ENCODE peak calls at places on chromosomes 16 and 17, in four cellular contexts. H is AG04449, W is right atrium auricular region, K is AG09319. U is an unnamed sample.

GRCh38 chr17:69588739-69589334 is 174.3 kb downstream of the MAP2K6 start:
- DNase-seq in H (no peak), K (no peak), W (no peak), U (no peak)

GRCh38 chr17:12719948-12720347 is 54.3 kb downstream of the MYOCD start:
- DNase-seq in H (no peak), W (no peak), K (no peak), U (no peak)

GRCh38 chr16:88883946-88884345 is 17.5 kb upstream of the PABPN1L start:
- DNase-seq in K (no peak), H (no peak), W (no peak), U (no peak)

GRCh38 chr16:88393034-88393433 is 10.3 kb downstream of the ZNF469 start:
- DNase-seq in H (no peak), K (no peak), W (no peak), U (no peak)

GRCh38 chr16:75392911-75393310 is 40.4 kb downstream of the CFDP1 start:
- DNase-seq in H (no peak), W (no peak), K (no peak), U (no peak)

GRCh38 chr16:26139884-26140283 is 448.1 kb downstream of the HS3ST4 start:
- DNase-seq in W (no peak), K (no peak), H (no peak), U (no peak)

GRCh38 chr17:2018716-2019490 is 6.2 kb downstream of the RTN4RL1 start:
- DNase-seq in H (no peak), K (no peak), W (no peak), U (no peak)

GRCh38 chr16:70437017-70437581 is 1.8 kb downstream of the ST3GAL2 start:
- DNase-seq in H (peak), W (no peak), K (peak), U (no peak)

GRCh38 chr17:48064638-48065037 is 16.5 kb downstream of the NFE2L1 start:
- DNase-seq in K (no peak), W (no peak), H (no peak), U (no peak)

GRCh38 chr17:11953924-11954323 is 43.4 kb downstream of the ZNF18 start:
- DNase-seq in W (no peak), K (no peak), H (no peak), U (no peak)

GRCh38 chr17:57482657-57483056 is 226.3 kb downstream of the MSI2 start:
- DNase-seq in W (no peak), K (no peak), H (no peak), U (no peak)

GRCh38 chr16:27328937-27329336 is 15.2 kb downstream of the IL4R start:
- DNase-seq in W (no peak), K (no peak), H (no peak), U (no peak)

GRCh38 chr17:78839762-78840529 is 668 bp downstream of the USP36 start:
- DNase-seq in W (peak), H (no peak), K (no peak), U (no peak)

DNA sequence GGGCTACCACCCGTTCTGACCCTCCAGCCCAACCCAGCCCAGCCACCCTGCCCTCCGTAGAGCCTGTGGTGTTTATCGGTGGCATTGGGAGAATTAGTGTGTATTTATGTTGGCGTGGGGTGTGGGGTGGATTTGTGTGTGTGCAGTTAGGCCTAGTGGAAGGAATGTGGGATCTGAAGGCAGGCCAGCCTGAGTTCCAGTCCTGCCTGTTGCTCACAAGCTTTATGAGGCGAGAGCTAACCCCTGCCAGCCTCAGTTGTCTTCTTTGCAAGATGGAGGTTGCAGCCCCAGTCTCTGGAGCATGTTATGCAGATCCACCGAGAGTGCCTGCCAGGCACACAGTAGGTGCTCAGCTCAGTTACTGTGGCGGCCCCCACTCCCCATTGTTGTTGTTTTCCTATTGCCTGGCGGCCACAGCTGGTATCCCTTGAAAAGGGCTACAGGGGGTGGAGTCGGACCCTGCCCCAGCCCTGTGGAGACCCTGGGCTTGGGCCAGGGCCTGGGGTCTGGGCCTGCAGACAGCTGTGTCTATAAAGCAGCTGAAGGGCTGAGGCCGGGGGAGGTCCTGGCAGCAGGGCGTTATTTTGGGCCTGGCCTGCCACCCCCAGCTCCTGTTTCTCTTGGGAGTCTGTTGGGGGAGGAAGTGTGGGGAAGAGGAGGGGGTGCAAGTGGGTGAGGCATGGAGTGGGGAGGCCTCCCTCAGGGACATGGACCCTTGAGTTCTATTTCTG is 5.1 kb downstream of the ERBB2 start:
- DNase-seq in K (peak), H (no peak), W (no peak), U (no peak)
- TF ChIP-seq CTCF in K (peak), H (peak), W (no peak), U (no peak)

GRCh38 chr17:58527306-58527705 is 12.9 kb upstream of the MTMR4 start:
- DNase-seq in K (no peak), H (no peak), W (no peak), U (no peak)
- TF ChIP-seq CTCF in K (no peak), H (peak), W (no peak), U (no peak)

GRCh38 chr16:15882563-15882962 is 5.8 kb downstream of the CEP20 start:
- DNase-seq in H (no peak), W (no peak), K (no peak), U (no peak)

GRCh38 chr16:15880909-15881308 is 7.5 kb downstream of the CEP20 start:
- DNase-seq in W (no peak), K (no peak), H (no peak), U (no peak)

GRCh38 chr16:15879255-15879804 is 9.1 kb downstream of the CEP20 start:
- DNase-seq in K (peak), W (no peak), H (peak), U (no peak)

GRCh38 chr16:15881794-15882379 is 6.5 kb downstream of the CEP20 start:
- DNase-seq in K (no peak), W (no peak), H (no peak), U (no peak)

GRCh38 chr16:15880434-15880833 is 8.0 kb downstream of the CEP20 start:
- DNase-seq in H (no peak), W (no peak), K (no peak), U (no peak)
- TF ChIP-seq CTCF in H (no peak), W (no peak), K (no peak), U (no peak)

DNA sequence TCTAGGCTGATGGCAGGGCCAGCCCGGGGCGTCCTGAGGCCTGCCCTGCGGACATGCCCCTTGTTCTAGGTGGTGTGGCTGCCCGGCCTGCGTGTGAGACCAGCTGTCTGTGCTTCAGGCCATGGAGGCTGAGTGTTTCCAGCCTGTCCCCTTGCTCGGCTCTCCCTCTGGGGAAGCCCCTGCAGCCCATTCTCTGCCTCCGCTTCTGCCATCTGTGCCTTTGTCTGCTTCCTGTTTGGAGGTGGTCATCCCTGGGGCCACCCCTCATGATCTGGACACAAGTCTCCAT is 184.7 kb downstream of the SEC14L1 start:
- DNase-seq in H (no peak), W (no peak), K (no peak), U (no peak)
- TF ChIP-seq CTCF in H (no peak), W (no peak), K (no peak), U (no peak)

DNA sequence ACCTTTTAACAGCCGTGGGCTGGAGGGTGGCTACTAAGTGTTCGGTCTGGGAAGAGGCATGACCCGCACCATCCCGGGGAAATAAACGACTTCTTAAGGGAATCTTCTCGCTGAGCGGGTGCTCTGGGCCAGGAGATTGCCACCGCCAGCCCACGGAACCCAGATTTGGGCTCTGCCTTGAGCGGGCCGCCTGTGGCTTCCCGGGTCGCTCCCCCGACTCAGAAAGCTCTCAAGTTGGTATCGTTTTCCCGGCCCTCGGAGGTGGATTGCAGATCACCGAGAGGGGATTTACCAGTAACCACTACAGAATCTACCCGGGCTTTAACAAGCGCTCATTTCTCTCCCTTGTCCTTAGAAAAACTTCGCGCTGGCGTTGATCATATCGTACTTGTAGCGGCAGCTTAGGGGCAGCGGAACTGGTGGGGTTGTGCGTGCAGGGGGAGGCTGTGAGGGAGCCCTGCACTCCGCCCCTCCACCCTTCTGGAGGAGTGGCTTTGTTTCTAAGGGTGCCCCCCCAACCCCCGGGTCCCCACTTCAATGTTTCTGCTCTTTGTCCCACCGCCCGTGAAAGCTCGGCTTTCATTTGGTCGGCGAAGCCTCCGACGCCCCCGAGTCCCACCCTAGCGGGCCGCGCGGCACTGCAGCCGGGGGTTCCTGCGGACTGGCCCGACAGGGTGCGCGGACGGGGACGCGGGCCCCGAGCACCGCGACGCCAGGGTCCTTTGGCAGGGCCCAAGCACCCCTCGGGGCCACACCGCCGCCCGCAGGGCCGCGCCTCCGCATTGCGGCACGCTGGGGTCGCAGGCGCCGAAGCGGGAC is 3.6 kb upstream of the CBX4 start:
- DNase-seq in W (no peak), K (no peak), H (no peak), U (no peak)
- TF ChIP-seq CTCF in W (no peak), K (no peak), H (no peak), U (no peak)